ENCODE peak calls at places on chromosomes 4 and X, in ten cellular contexts. A is testis; Q is tibial nerve; P is cardiac muscle cell; J is breast epithelium; V is CD8-positive, alpha-beta memory T cell; D is right atrium auricular region; W is A549; C is right cardiac atrium; E is endodermal cell. R is an unnamed sample.

GRCh38 chr4:176753049-176753448 is 39.7 kb downstream of the VEGFC start:
- DNase-seq in Q (no peak), D (no peak), W (no peak), J (no peak), P (peak; percentile 7), V (no peak), A (no peak), E (no peak), C (no peak), R (no peak)

GRCh38 chr4:1493540-1494287 is 87.5 kb upstream of the NKX1-1 start:
- DNase-seq in C (no peak), A (no peak), V (peak; percentile 35), J (no peak), D (no peak), E (no peak), P (no peak), Q (no peak), W (no peak), R (no peak)

GRCh38 chr4:118969359-118969758 is 80.7 kb downstream of the SYNPO2 start:
- DNase-seq in D (peak; percentile 74), A (peak; percentile 79), C (peak; percentile 81), V (no peak), E (peak; percentile 63), Q (peak; percentile 35), W (peak; percentile 38), P (peak; percentile 67), J (no peak), R (peak; percentile 81)

GRCh38 chrX:129654652-129655546 is at the start of gene APLN:
- DNase-seq in W (no peak), V (no peak), E (peak; percentile 58), D (peak; percentile 55), P (peak; percentile 57), J (no peak), Q (no peak), A (peak; percentile 37), C (peak; percentile 78), R (no peak)

GRCh38 chr4:125085-125820 is 952 bp downstream of the ZNF718 start:
- DNase-seq in J (no peak), C (peak; percentile 62), A (peak; percentile 83), Q (no peak), P (peak; percentile 73), V (peak; percentile 52), W (peak; percentile 38), E (peak; percentile 86), D (peak; percentile 59), R (no peak)

GRCh38 chr4:147355849-147356248 is 125.0 kb upstream of the EDNRA start:
- DNase-seq in Q (no peak), P (no peak), W (peak; percentile 19), D (no peak), J (no peak), E (no peak), A (no peak), C (no peak), V (no peak), R (no peak)

GRCh38 chr4:183989471-183989870 is 84.4 kb downstream of the STOX2 start:
- DNase-seq in D (no peak), E (no peak), P (no peak), A (no peak), Q (no peak), J (no peak), W (no peak), V (no peak), C (no peak), R (no peak)

GRCh38 chrX:18415386-18415785 is 10.0 kb upstream of the CDKL5 start:
- DNase-seq in P (no peak), V (no peak), J (no peak), Q (no peak), E (no peak), C (no peak), D (no peak), W (peak; percentile 57), A (no peak), R (no peak)

GRCh38 chrX:6708676-6709075 is 173.8 kb upstream of the VCX3A start:
- DNase-seq in A (no peak), J (no peak), P (no peak), E (no peak), D (no peak), Q (no peak), V (no peak), W (no peak), C (no peak), R (no peak)

GRCh38 chr4:30950737-30951136 is 230.6 kb downstream of the PCDH7 start:
- DNase-seq in Q (no peak), A (no peak), C (no peak), V (no peak), E (no peak), P (no peak), J (no peak), D (no peak), W (peak; percentile 10), R (no peak)

GRCh38 chr4:152920768-152921167 is 15.4 kb upstream of the FHDC1 start:
- DNase-seq in A (no peak), Q (no peak), J (no peak), C (no peak), D (no peak), W (peak; percentile 60), P (no peak), V (no peak), E (no peak), R (no peak)

DNA sequence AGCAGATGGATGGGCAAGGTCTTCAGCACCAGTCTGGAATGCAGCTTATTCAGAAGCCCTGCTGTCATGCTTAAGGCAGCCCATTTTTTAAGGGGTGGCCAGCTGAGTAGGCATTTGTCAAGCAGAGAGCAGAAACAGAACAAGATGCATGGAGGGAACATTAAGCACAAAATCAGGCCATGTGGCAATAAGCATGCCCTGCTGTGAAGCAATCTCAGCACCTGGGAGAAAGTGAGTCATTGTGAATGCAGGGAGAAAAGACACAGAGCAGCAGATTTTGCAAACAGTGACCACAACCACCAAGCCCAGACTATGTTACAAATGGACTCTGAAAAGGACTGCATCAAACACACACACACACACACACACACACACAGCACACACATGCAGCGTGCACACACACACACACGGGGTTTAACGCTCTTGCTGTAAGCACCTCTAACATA is 94.1 kb upstream of the GALNT7 start:
- DNase-seq in E (peak; percentile 90), A (no peak), Q (no peak), W (peak; percentile 39), C (no peak), J (no peak), V (no peak), D (no peak), P (no peak), R (peak; percentile 9)
- H3K27ac ChIP-seq in E (peak overlapping the region; percentile 6), A (no peak overlapping the region), Q (no peak overlapping the region), W (peak overlapping the region; percentile 39), C (no peak overlapping the region), J (no peak overlapping the region), V (no peak overlapping the region), D (no peak overlapping the region), P (no peak overlapping the region), R (no peak overlapping the region)

GRCh38 chr4:78059524-78059889 is 2.4 kb downstream of the FRAS1 start:
- DNase-seq in E (peak; percentile 88), W (peak; percentile 87), C (peak; percentile 73), D (peak; percentile 66), A (peak; percentile 70), Q (no peak), V (no peak), P (peak; percentile 90), J (no peak), R (peak; percentile 37)
- H3K27ac ChIP-seq in E (no peak overlapping the region), W (peak overlapping the region; percentile 86), C (no peak overlapping the region), D (peak overlapping the region; percentile 83), A (no peak overlapping the region), Q (peak overlapping the region; percentile 49), V (no peak overlapping the region), P (no peak overlapping the region), J (no peak overlapping the region), R (peak overlapping the region; percentile 92)

GRCh38 chr4:38568768-38569167 is 95.2 kb upstream of the KLF3 start:
- DNase-seq in W (no peak), C (no peak), D (no peak), A (no peak), Q (no peak), E (no peak), V (no peak), P (no peak), J (no peak), R (no peak)
- H3K27ac ChIP-seq in W (no peak overlapping the region), C (no peak overlapping the region), D (no peak overlapping the region), A (no peak overlapping the region), Q (no peak overlapping the region), E (no peak overlapping the region), V (no peak overlapping the region), P (no peak overlapping the region), J (no peak overlapping the region), R (no peak overlapping the region)

DNA sequence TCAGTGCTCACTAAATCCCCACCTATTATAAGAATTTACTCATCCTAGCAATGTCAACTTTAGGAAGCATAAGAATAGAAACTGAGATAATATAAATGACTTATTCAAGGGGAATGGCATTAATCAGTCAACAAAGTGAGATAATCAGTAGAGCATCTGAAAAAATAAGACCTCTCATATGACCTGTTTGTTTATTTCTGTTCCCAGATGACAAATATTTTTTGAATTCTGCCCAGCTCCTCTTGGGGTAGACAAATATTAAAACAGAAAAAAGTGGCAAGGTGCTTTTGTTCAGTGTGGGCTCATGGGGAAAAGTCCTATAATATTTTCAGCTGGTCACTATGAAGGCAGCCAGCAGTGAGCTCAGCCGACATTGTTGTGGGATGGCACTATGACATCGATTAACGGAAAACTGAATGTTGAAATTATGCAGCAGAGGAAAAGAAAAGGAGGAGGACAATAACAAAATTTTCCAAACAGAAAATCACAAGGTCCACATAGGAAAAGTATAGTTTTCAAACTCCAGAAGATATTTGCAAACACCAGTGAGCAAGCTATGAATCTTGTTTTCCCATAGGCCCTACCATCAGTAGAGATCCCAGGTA is 109.6 kb downstream of the ANXA3 start:
- DNase-seq in W (no peak), P (no peak), E (no peak), V (no peak), C (no peak), A (no peak), Q (no peak), J (no peak), D (no peak), R (no peak)
- H3K27ac ChIP-seq in W (peak overlapping the region; percentile 73), P (no peak overlapping the region), E (no peak overlapping the region), V (no peak overlapping the region), C (peak overlapping the region; percentile 30), A (no peak overlapping the region), Q (peak overlapping the region; percentile 73), J (peak overlapping the region; percentile 54), D (peak overlapping the region; percentile 31), R (peak overlapping the region; percentile 10)

GRCh38 chr4:166432842-166433241 is 559.8 kb downstream of the TLL1 start:
- DNase-seq in W (no peak), V (no peak), Q (no peak), A (no peak), C (no peak), E (no peak), P (no peak), J (no peak), D (no peak), R (no peak)

GRCh38 chr4:166432125-166432524 is 559.1 kb downstream of the TLL1 start:
- DNase-seq in P (no peak), V (no peak), A (no peak), C (no peak), D (no peak), W (no peak), E (no peak), Q (no peak), J (no peak), R (no peak)

GRCh38 chr4:166435449-166435848 is 562.4 kb downstream of the TLL1 start:
- DNase-seq in W (peak; percentile 0), Q (no peak), A (no peak), P (no peak), J (no peak), V (no peak), D (no peak), E (no peak), C (no peak), R (no peak)
- H3K27ac ChIP-seq in W (no peak overlapping the region), Q (no peak overlapping the region), A (no peak overlapping the region), P (no peak overlapping the region), J (no peak overlapping the region), V (no peak overlapping the region), D (no peak overlapping the region), E (no peak overlapping the region), C (no peak overlapping the region), R (no peak overlapping the region)